ENCODE peak calls at places on chromosomes 3 and 15, in nine cellular contexts. One of them, this sample, is unnamed.

GRCh38 chr3:54900954-54901591 is 26.8 kb downstream of the LRTM1 start:
- DNase-seq in activated CD4-positive, alpha-beta T cell treated with anti-CD3 and anti-CD28 coated beads, Interleukin-2, amount 10 ng/mL, durations not matched to agents 7 days and 5 days: no peak
- DNase-seq in erythroblast: no peak
- DNase-seq in hippocampal formation: no peak
- DNase-seq in GM10248: no peak
- DNase-seq in H7: no peak
- DNase-seq in dorsolateral prefrontal cortex: no peak
- DNase-seq in stimulated activated CD4-positive, alpha-beta T cell treated with anti-CD3 and anti-CD28 coated beads, Interleukin-4, amount 100 ng/mL, for 4 hours: no peak
- DNase-seq in midbrain: no peak
- DNase-seq in this sample: no peak

GRCh38 chr3:40337136-40338108 is 27.9 kb downstream of the EIF1B start:
- DNase-seq in activated CD4-positive, alpha-beta T cell treated with anti-CD3 and anti-CD28 coated beads, Interleukin-2, amount 10 ng/mL, durations not matched to agents 7 days and 5 days: no peak
- DNase-seq in erythroblast: no peak
- DNase-seq in hippocampal formation: no peak
- DNase-seq in GM10248: peak
- DNase-seq in H7: no peak
- DNase-seq in dorsolateral prefrontal cortex: no peak
- DNase-seq in stimulated activated CD4-positive, alpha-beta T cell treated with anti-CD3 and anti-CD28 coated beads, Interleukin-4, amount 100 ng/mL, for 4 hours: no peak
- DNase-seq in midbrain: no peak
- DNase-seq in this sample: no peak

GRCh38 chr15:100314809-100315400 is 26.9 kb downstream of the ADAMTS17 start:
- DNase-seq in activated CD4-positive, alpha-beta T cell treated with anti-CD3 and anti-CD28 coated beads, Interleukin-2, amount 10 ng/mL, durations not matched to agents 7 days and 5 days: no peak
- DNase-seq in erythroblast: no peak
- DNase-seq in hippocampal formation: no peak
- DNase-seq in GM10248: no peak
- DNase-seq in H7: peak
- DNase-seq in dorsolateral prefrontal cortex: no peak
- DNase-seq in stimulated activated CD4-positive, alpha-beta T cell treated with anti-CD3 and anti-CD28 coated beads, Interleukin-4, amount 100 ng/mL, for 4 hours: no peak
- DNase-seq in midbrain: no peak
- DNase-seq in this sample: no peak

GRCh38 chr15:85412956-85413854 is 32.8 kb downstream of the AKAP13 start:
- DNase-seq in activated CD4-positive, alpha-beta T cell treated with anti-CD3 and anti-CD28 coated beads, Interleukin-2, amount 10 ng/mL, durations not matched to agents 7 days and 5 days: peak
- DNase-seq in erythroblast: peak
- DNase-seq in hippocampal formation: no peak
- DNase-seq in GM10248: peak
- DNase-seq in H7: peak
- DNase-seq in dorsolateral prefrontal cortex: peak
- DNase-seq in stimulated activated CD4-positive, alpha-beta T cell treated with anti-CD3 and anti-CD28 coated beads, Interleukin-4, amount 100 ng/mL, for 4 hours: peak
- DNase-seq in midbrain: no peak
- DNase-seq in this sample: peak

GRCh38 chr3:2643606-2644005 is 466.6 kb downstream of the IL5RA start:
- DNase-seq in activated CD4-positive, alpha-beta T cell treated with anti-CD3 and anti-CD28 coated beads, Interleukin-2, amount 10 ng/mL, durations not matched to agents 7 days and 5 days: no peak
- DNase-seq in erythroblast: no peak
- DNase-seq in hippocampal formation: no peak
- DNase-seq in GM10248: no peak
- DNase-seq in H7: no peak
- DNase-seq in dorsolateral prefrontal cortex: no peak
- DNase-seq in stimulated activated CD4-positive, alpha-beta T cell treated with anti-CD3 and anti-CD28 coated beads, Interleukin-4, amount 100 ng/mL, for 4 hours: no peak
- DNase-seq in midbrain: no peak
- DNase-seq in this sample: no peak

GRCh38 chr3:79564192-79564591 is 203.6 kb downstream of the ROBO1 start:
- DNase-seq in activated CD4-positive, alpha-beta T cell treated with anti-CD3 and anti-CD28 coated beads, Interleukin-2, amount 10 ng/mL, durations not matched to agents 7 days and 5 days: no peak
- DNase-seq in erythroblast: no peak
- DNase-seq in hippocampal formation: no peak
- DNase-seq in GM10248: no peak
- DNase-seq in H7: no peak
- DNase-seq in dorsolateral prefrontal cortex: no peak
- DNase-seq in stimulated activated CD4-positive, alpha-beta T cell treated with anti-CD3 and anti-CD28 coated beads, Interleukin-4, amount 100 ng/mL, for 4 hours: no peak
- DNase-seq in midbrain: no peak
- DNase-seq in this sample: no peak

GRCh38 chr3:112233083-112233482 is 60.9 kb downstream of the SLC9C1 start:
- DNase-seq in activated CD4-positive, alpha-beta T cell treated with anti-CD3 and anti-CD28 coated beads, Interleukin-2, amount 10 ng/mL, durations not matched to agents 7 days and 5 days: no peak
- DNase-seq in erythroblast: peak
- DNase-seq in hippocampal formation: no peak
- DNase-seq in GM10248: no peak
- DNase-seq in H7: no peak
- DNase-seq in dorsolateral prefrontal cortex: no peak
- DNase-seq in stimulated activated CD4-positive, alpha-beta T cell treated with anti-CD3 and anti-CD28 coated beads, Interleukin-4, amount 100 ng/mL, for 4 hours: no peak
- DNase-seq in midbrain: no peak
- DNase-seq in this sample: no peak

GRCh38 chr15:69847625-69848024 is 250.1 kb downstream of the TLE3 start:
- DNase-seq in activated CD4-positive, alpha-beta T cell treated with anti-CD3 and anti-CD28 coated beads, Interleukin-2, amount 10 ng/mL, durations not matched to agents 7 days and 5 days: no peak
- DNase-seq in erythroblast: no peak
- DNase-seq in hippocampal formation: no peak
- DNase-seq in GM10248: no peak
- DNase-seq in H7: no peak
- DNase-seq in dorsolateral prefrontal cortex: no peak
- DNase-seq in stimulated activated CD4-positive, alpha-beta T cell treated with anti-CD3 and anti-CD28 coated beads, Interleukin-4, amount 100 ng/mL, for 4 hours: no peak
- DNase-seq in midbrain: no peak
- DNase-seq in this sample: no peak

GRCh38 chr3:56688191-56688590 is 5.1 kb upstream of the TASOR start:
- DNase-seq in activated CD4-positive, alpha-beta T cell treated with anti-CD3 and anti-CD28 coated beads, Interleukin-2, amount 10 ng/mL, durations not matched to agents 7 days and 5 days: no peak
- DNase-seq in erythroblast: no peak
- DNase-seq in hippocampal formation: no peak
- DNase-seq in GM10248: peak
- DNase-seq in H7: no peak
- DNase-seq in dorsolateral prefrontal cortex: no peak
- DNase-seq in stimulated activated CD4-positive, alpha-beta T cell treated with anti-CD3 and anti-CD28 coated beads, Interleukin-4, amount 100 ng/mL, for 4 hours: no peak
- DNase-seq in midbrain: no peak
- DNase-seq in this sample: no peak

GRCh38 chr3:113263020-113263419 is 51.7 kb downstream of the BOC start:
- DNase-seq in activated CD4-positive, alpha-beta T cell treated with anti-CD3 and anti-CD28 coated beads, Interleukin-2, amount 10 ng/mL, durations not matched to agents 7 days and 5 days: no peak
- DNase-seq in erythroblast: no peak
- DNase-seq in hippocampal formation: no peak
- DNase-seq in GM10248: no peak
- DNase-seq in H7: no peak
- DNase-seq in dorsolateral prefrontal cortex: no peak
- DNase-seq in stimulated activated CD4-positive, alpha-beta T cell treated with anti-CD3 and anti-CD28 coated beads, Interleukin-4, amount 100 ng/mL, for 4 hours: no peak
- DNase-seq in midbrain: no peak
- DNase-seq in this sample: no peak

GRCh38 chr3:12959838-12960378 is 113.3 kb downstream of the IQSEC1 start:
- DNase-seq in activated CD4-positive, alpha-beta T cell treated with anti-CD3 and anti-CD28 coated beads, Interleukin-2, amount 10 ng/mL, durations not matched to agents 7 days and 5 days: no peak
- DNase-seq in erythroblast: peak
- DNase-seq in hippocampal formation: no peak
- DNase-seq in GM10248: no peak
- DNase-seq in H7: peak
- DNase-seq in dorsolateral prefrontal cortex: no peak
- DNase-seq in stimulated activated CD4-positive, alpha-beta T cell treated with anti-CD3 and anti-CD28 coated beads, Interleukin-4, amount 100 ng/mL, for 4 hours: no peak
- DNase-seq in midbrain: no peak
- DNase-seq in this sample: no peak

GRCh38 chr3:194606163-194606562 is 27.1 kb downstream of the TMEM44 start:
- DNase-seq in activated CD4-positive, alpha-beta T cell treated with anti-CD3 and anti-CD28 coated beads, Interleukin-2, amount 10 ng/mL, durations not matched to agents 7 days and 5 days: no peak
- DNase-seq in erythroblast: no peak
- DNase-seq in hippocampal formation: no peak
- DNase-seq in GM10248: no peak
- DNase-seq in H7: no peak
- DNase-seq in dorsolateral prefrontal cortex: no peak
- DNase-seq in stimulated activated CD4-positive, alpha-beta T cell treated with anti-CD3 and anti-CD28 coated beads, Interleukin-4, amount 100 ng/mL, for 4 hours: no peak
- DNase-seq in midbrain: no peak
- DNase-seq in this sample: no peak

GRCh38 chr3:25725810-25726209 is 57.4 kb downstream of the NGLY1 start:
- DNase-seq in activated CD4-positive, alpha-beta T cell treated with anti-CD3 and anti-CD28 coated beads, Interleukin-2, amount 10 ng/mL, durations not matched to agents 7 days and 5 days: no peak
- DNase-seq in erythroblast: no peak
- DNase-seq in hippocampal formation: no peak
- DNase-seq in GM10248: no peak
- DNase-seq in H7: no peak
- DNase-seq in dorsolateral prefrontal cortex: no peak
- DNase-seq in stimulated activated CD4-positive, alpha-beta T cell treated with anti-CD3 and anti-CD28 coated beads, Interleukin-4, amount 100 ng/mL, for 4 hours: no peak
- DNase-seq in midbrain: no peak
- DNase-seq in this sample: no peak

GRCh38 chr3:138327831-138328230 is 1.8 kb downstream of the NME9 start:
- DNase-seq in activated CD4-positive, alpha-beta T cell treated with anti-CD3 and anti-CD28 coated beads, Interleukin-2, amount 10 ng/mL, durations not matched to agents 7 days and 5 days: no peak
- DNase-seq in erythroblast: no peak
- DNase-seq in hippocampal formation: no peak
- DNase-seq in GM10248: no peak
- DNase-seq in H7: no peak
- DNase-seq in dorsolateral prefrontal cortex: no peak
- DNase-seq in stimulated activated CD4-positive, alpha-beta T cell treated with anti-CD3 and anti-CD28 coated beads, Interleukin-4, amount 100 ng/mL, for 4 hours: no peak
- DNase-seq in midbrain: no peak
- DNase-seq in this sample: no peak

GRCh38 chr3:16171009-16171408 is 3.5 kb upstream of the GALNT15 start:
- DNase-seq in activated CD4-positive, alpha-beta T cell treated with anti-CD3 and anti-CD28 coated beads, Interleukin-2, amount 10 ng/mL, durations not matched to agents 7 days and 5 days: no peak
- DNase-seq in erythroblast: no peak
- DNase-seq in hippocampal formation: no peak
- DNase-seq in GM10248: no peak
- DNase-seq in H7: no peak
- DNase-seq in dorsolateral prefrontal cortex: no peak
- DNase-seq in stimulated activated CD4-positive, alpha-beta T cell treated with anti-CD3 and anti-CD28 coated beads, Interleukin-4, amount 100 ng/mL, for 4 hours: no peak
- DNase-seq in midbrain: no peak
- DNase-seq in this sample: no peak

GRCh38 chr15:75130597-75131268 is 70.9 kb upstream of the C15orf39 start:
- DNase-seq in activated CD4-positive, alpha-beta T cell treated with anti-CD3 and anti-CD28 coated beads, Interleukin-2, amount 10 ng/mL, durations not matched to agents 7 days and 5 days: peak
- DNase-seq in erythroblast: no peak
- DNase-seq in hippocampal formation: no peak
- DNase-seq in GM10248: peak
- DNase-seq in H7: no peak
- DNase-seq in dorsolateral prefrontal cortex: no peak
- DNase-seq in stimulated activated CD4-positive, alpha-beta T cell treated with anti-CD3 and anti-CD28 coated beads, Interleukin-4, amount 100 ng/mL, for 4 hours: no peak
- DNase-seq in midbrain: no peak
- DNase-seq in this sample: no peak

GRCh38 chr3:14883226-14883625 is 64.2 kb upstream of the NR2C2 start:
- DNase-seq in activated CD4-positive, alpha-beta T cell treated with anti-CD3 and anti-CD28 coated beads, Interleukin-2, amount 10 ng/mL, durations not matched to agents 7 days and 5 days: no peak
- DNase-seq in erythroblast: no peak
- DNase-seq in hippocampal formation: no peak
- DNase-seq in GM10248: no peak
- DNase-seq in H7: no peak
- DNase-seq in dorsolateral prefrontal cortex: no peak
- DNase-seq in stimulated activated CD4-positive, alpha-beta T cell treated with anti-CD3 and anti-CD28 coated beads, Interleukin-4, amount 100 ng/mL, for 4 hours: no peak
- DNase-seq in midbrain: no peak
- DNase-seq in this sample: no peak

This sample was measured in GM04503.